ENCODE peak calls at places on chromosomes 3 and 15, in eight cellular contexts. A is AG04450, N is hepatocyte, B is anterior cingulate cortex, H is brain pericyte, E is T-helper 17 cell, K is prostate gland, P is T follicular helper cell. S is an unnamed sample.
A peak's percentile ranks its signal among the peaks of the same experiment; 100 is the strongest.

GRCh38 chr3:153595186-153595815 is 433.3 kb downstream of the RAP2B start:
- DNase-seq in A (peak; percentile 11), N (peak; percentile 43), B (no peak), H (peak; percentile 6), E (no peak), K (no peak), P (no peak), S (no peak)

GRCh38 chr3:85081191-85081895 is 122.6 kb downstream of the CADM2 start:
- DNase-seq in A (no peak), N (peak; percentile 9), B (no peak), H (no peak), E (no peak), K (no peak), P (no peak), S (no peak)

GRCh38 chr3:38130631-38131065 is 6.3 kb downstream of the ACAA1 start:
- DNase-seq in A (no peak), N (peak; percentile 56), B (no peak), H (no peak), E (no peak), K (no peak), P (no peak), S (no peak)

GRCh38 chr3:27658741-27659140 is 63.4 kb downstream of the EOMES start:
- DNase-seq in A (no peak), N (no peak), B (no peak), H (no peak), E (no peak), K (no peak), P (no peak), S (no peak)

GRCh38 chr15:39517122-39517855 is 63.6 kb upstream of the THBS1 start:
- DNase-seq in A (no peak), N (no peak), B (no peak), H (no peak), E (no peak), K (no peak), P (no peak), S (no peak)

GRCh38 chr3:128973988-128974564 is 19.8 kb downstream of the CFAP92 start:
- DNase-seq in A (no peak), N (no peak), B (no peak), H (no peak), E (no peak), K (no peak), P (no peak), S (no peak)

GRCh38 chr3:197750863-197751737 is 1.4 kb downstream of the FYTTD1 start:
- DNase-seq in A (no peak), N (peak; percentile 54), B (no peak), H (no peak), E (no peak), K (peak; percentile 23), P (no peak), S (no peak)

GRCh38 chr3:72601983-72602382 is 246.3 kb downstream of the SHQ1 start:
- DNase-seq in A (no peak), N (no peak), B (no peak), H (no peak), E (no peak), K (no peak), P (no peak), S (no peak)

S was measured in T-helper 9 cell.